ENCODE peak calls at places on chromosome X, in ten cellular contexts. O is GF-D8; N is GM12865; M is HT1080; A is HFFc6; T is cardiac muscle cell; L is RPMI7951; D is fibroblast of mammary gland; Q is kidney tubule cell; X is stimulated activated CD8-positive, alpha-beta memory T cell treated with anti-CD3 and anti-CD28 coated beads, Interleukin-15, amount 100 ng/mL, for 1 hour. P is an unnamed sample.

GRCh38 chrX:115579786-115580294 is 18.9 kb downstream of the PLS3 start:
- DNase-seq in D (no peak), Q (no peak), M (no peak), L (no peak), X (no peak), O (no peak), T (no peak), A (no peak), N (no peak), P (no peak)

GRCh38 chrX:87526281-87526680 is 8.7 kb downstream of the KLHL4 start:
- DNase-seq in A (no peak), M (no peak), L (no peak), O (no peak), N (no peak), X (no peak), T (no peak), Q (no peak), D (no peak), P (no peak)

GRCh38 chrX:40855411-40855810 is 120.1 kb upstream of the MED14 start:
- DNase-seq in Q (no peak), L (peak; percentile 85), D (no peak), T (no peak), N (no peak), A (peak; percentile 18), O (no peak), X (no peak), M (no peak), P (peak; percentile 17)

GRCh38 chrX:109281478-109282275 is 200.2 kb downstream of the GUCY2F start:
- DNase-seq in L (peak; percentile 18), N (peak; percentile 27), T (peak; percentile 14), A (no peak), D (no peak), M (no peak), Q (no peak), O (no peak), X (no peak), P (no peak)

GRCh38 chrX:17559728-17560379 is 177.4 kb upstream of the SCML1 start:
- DNase-seq in L (peak; percentile 90), O (no peak), M (peak; percentile 86), A (peak; percentile 78), Q (peak; percentile 90), N (no peak), X (no peak), D (peak; percentile 88), T (peak; percentile 62), P (peak; percentile 83)

GRCh38 chrX:130083656-130084382 is 26.5 kb downstream of the ELF4 start:
- DNase-seq in X (no peak), L (no peak), T (no peak), A (no peak), D (no peak), M (no peak), O (peak; percentile 41), Q (no peak), N (peak; percentile 85), P (no peak)

GRCh38 chrX:17488036-17488435 is 113.0 kb downstream of the NHS start:
- DNase-seq in O (no peak), M (no peak), X (no peak), Q (peak; percentile 16), A (no peak), L (no peak), T (no peak), D (peak; percentile 14), N (no peak), P (no peak)

GRCh38 chrX:13940646-13941045 is 89.0 kb downstream of the GEMIN8 start:
- DNase-seq in M (no peak), Q (no peak), X (no peak), A (no peak), N (no peak), L (no peak), O (no peak), D (no peak), T (no peak), P (no peak)

GRCh38 chrX:47047989-47048388 is 30.3 kb upstream of the RGN start:
- DNase-seq in O (no peak), A (no peak), T (peak; percentile 0), N (no peak), X (no peak), L (peak; percentile 2), Q (peak; percentile 15), M (no peak), D (peak; percentile 13), P (no peak)

GRCh38 chrX:154603438-154604430 is 15.3 kb downstream of the CTAG1B start:
- DNase-seq in Q (peak; percentile 76), A (peak; percentile 48), L (peak; percentile 82), X (no peak), D (peak; percentile 58), N (no peak), O (no peak), T (no peak), M (peak; percentile 90), P (peak; percentile 92)

GRCh38 chrX:120446503-120446902 is 22.6 kb downstream of the LAMP2 start:
- DNase-seq in O (no peak), M (peak; percentile 73), Q (peak; percentile 20), T (no peak), X (no peak), L (peak; percentile 73), N (no peak), A (peak; percentile 47), D (peak; percentile 84), P (peak; percentile 52)

GRCh38 chrX:21958888-21959287 is 18.4 kb downstream of the SMS start:
- DNase-seq in D (peak; percentile 67), Q (no peak), L (no peak), O (peak; percentile 35), T (no peak), M (no peak), X (no peak), A (no peak), N (no peak), P (no peak)

GRCh38 chrX:135476378-135476777 is 44.1 kb upstream of the INTS6L start:
- DNase-seq in Q (no peak), D (no peak), T (no peak), A (no peak), O (no peak), N (no peak), L (no peak), X (no peak), M (no peak), P (no peak)

GRCh38 chrX:129957241-129958099 is 25.0 kb upstream of the BCORL1 start:
- DNase-seq in O (peak; percentile 69), X (no peak), L (peak; percentile 53), M (no peak), Q (peak; percentile 56), N (peak; percentile 89), D (peak; percentile 33), T (peak; percentile 60), A (peak; percentile 6), P (no peak)

GRCh38 chrX:103878466-103879151 is 46.6 kb upstream of the RAB9B start:
- DNase-seq in N (no peak), T (peak; percentile 61), M (peak; percentile 79), L (peak; percentile 61), D (peak; percentile 65), A (peak; percentile 68), Q (peak; percentile 95), O (no peak), X (no peak), P (peak; percentile 63)

GRCh38 chrX:136147320-136147901 is at the start of gene FHL1:
- DNase-seq in T (peak; percentile 62), N (no peak), A (no peak), L (peak; percentile 52), O (no peak), D (no peak), Q (no peak), X (no peak), M (no peak), P (no peak)

GRCh38 chrX:43741843-43742573 is 85.9 kb downstream of the MAOA start:
- DNase-seq in T (no peak), O (no peak), D (peak; percentile 82), N (no peak), L (no peak), M (peak; percentile 8), Q (no peak), A (no peak), X (no peak), P (no peak)

GRCh38 chrX:84336646-84337045 is 148.6 kb upstream of the RPS6KA6 start:
- DNase-seq in A (no peak), T (no peak), O (no peak), X (no peak), L (no peak), N (no peak), Q (no peak), M (no peak), D (no peak), P (no peak)

GRCh38 chrX:108123591-108124366 is 32.2 kb downstream of the ATG4A start:
- DNase-seq in A (no peak), L (peak; percentile 8), N (no peak), T (no peak), D (no peak), M (no peak), Q (no peak), O (no peak), X (no peak), P (no peak)

GRCh38 chrX:43508694-43509093 is 147.4 kb upstream of the MAOA start:
- DNase-seq in L (no peak), O (no peak), T (no peak), N (no peak), X (no peak), A (no peak), D (no peak), Q (no peak), M (no peak), P (no peak)

GRCh38 chrX:143296521-143296920 is 220.8 kb downstream of the SPANXN3 start:
- DNase-seq in A (no peak), O (no peak), D (no peak), L (no peak), N (no peak), X (no peak), T (no peak), Q (no peak), M (no peak), P (no peak)

GRCh38 chrX:70025464-70025863 is 24.3 kb downstream of the AWAT2 start:
- DNase-seq in M (peak; percentile 34), N (no peak), Q (no peak), O (no peak), X (no peak), A (no peak), D (peak; percentile 27), T (no peak), L (peak; percentile 16), P (no peak)

GRCh38 chrX:29965634-29966033 is 249.7 kb upstream of the MAGEB2 start:
- DNase-seq in M (no peak), X (no peak), N (no peak), Q (no peak), O (no peak), D (no peak), T (no peak), L (no peak), A (no peak), P (no peak)

GRCh38 chrX:19129694-19130093 is 7.4 kb upstream of the ADGRG2 start:
- DNase-seq in L (no peak), T (no peak), A (no peak), N (no peak), X (no peak), O (no peak), Q (no peak), D (no peak), M (no peak), P (no peak)

GRCh38 chrX:9662148-9662547 is 103.5 kb downstream of the GPR143 start:
- DNase-seq in T (no peak), L (peak; percentile 93), D (peak; percentile 67), Q (no peak), X (no peak), A (peak; percentile 62), M (peak; percentile 91), N (no peak), O (no peak), P (no peak)

GRCh38 chrX:103367502-103367901 is 8.8 kb upstream of the BEX3 start:
- DNase-seq in X (no peak), T (no peak), O (no peak), M (no peak), L (no peak), N (no peak), A (no peak), D (no peak), Q (no peak), P (no peak)

GRCh38 chrX:48997455-48997854 is 4.6 kb downstream of the GRIPAP1 start:
- DNase-seq in Q (no peak), T (no peak), M (no peak), D (no peak), L (no peak), N (no peak), O (no peak), X (no peak), A (no peak), P (no peak)

P was measured in H4.